ENCODE peak calls at places on chromosomes 1 and 21, in seven cellular contexts. R is OCI-LY7, H is pancreas, A is Panc1, F is cardiac muscle cell, P is transverse colon, G is PC-9. E is an unnamed sample.

GRCh38 chr1:118151312-118151937 is 33.6 kb downstream of the SPAG17 start:
- DNase-seq in H (peak), P (peak), F (peak), G (peak), R (peak), A (peak), E (no peak)

GRCh38 chr1:224497714-224498573 is 63.3 kb upstream of the WDR26 start:
- DNase-seq in G (peak), R (peak), A (peak), F (no peak), H (no peak), P (no peak), E (no peak)

GRCh38 chr1:48870596-48870995 is 93.9 kb upstream of the BEND5 start:
- DNase-seq in F (peak), P (no peak), A (no peak), H (no peak), G (no peak), R (peak), E (no peak)

GRCh38 chr1:39159224-39160036 is 45.1 kb upstream of the MACF1 start:
- DNase-seq in R (no peak), F (no peak), H (peak), P (peak), A (no peak), G (peak), E (no peak)

GRCh38 chr21:31866077-31866511 is 6.7 kb upstream of the HUNK start:
- DNase-seq in P (peak), A (peak), G (no peak), R (peak), F (peak), H (peak), E (peak)

GRCh38 chr1:28508435-28508754 is 2.6 kb downstream of the RCC1 start:
- DNase-seq in F (peak), A (no peak), R (peak), G (no peak), P (no peak), H (no peak), E (no peak)

GRCh38 chr1:54001620-54002019 is 16.4 kb downstream of the LDLRAD1 start:
- DNase-seq in G (no peak), F (no peak), R (no peak), H (no peak), A (no peak), P (no peak), E (no peak)

GRCh38 chr1:156845953-156846545 is 12.9 kb downstream of the INSRR start:
- DNase-seq in A (no peak), R (no peak), H (no peak), G (no peak), F (no peak), P (no peak), E (no peak)

GRCh38 chr1:25758466-25759070 is 41.4 kb upstream of the SELENON start:
- DNase-seq in F (no peak), R (no peak), G (no peak), H (no peak), A (no peak), P (no peak), E (no peak)

GRCh38 chr1:73623946-73624345 is 574.0 kb downstream of the LRRIQ3 start:
- DNase-seq in R (no peak), P (no peak), F (no peak), A (no peak), H (no peak), G (no peak), E (no peak)

GRCh38 chr1:47574451-47575165 is 136.8 kb downstream of the FOXD2 start:
- DNase-seq in H (no peak), P (no peak), G (no peak), A (no peak), R (no peak), F (no peak), E (no peak)

GRCh38 chr1:97192872-97193572 is 471.4 kb downstream of the PTBP2 start:
- DNase-seq in P (no peak), H (no peak), F (no peak), G (peak), R (no peak), A (peak), E (no peak)

GRCh38 chr1:99660496-99660895 is 14.6 kb downstream of the PALMD start:
- DNase-seq in G (peak), H (no peak), R (no peak), F (no peak), A (no peak), P (no peak), E (no peak)

GRCh38 chr1:219312967-219313366 is 139.3 kb downstream of the LYPLAL1 start:
- DNase-seq in H (no peak), F (no peak), P (no peak), R (no peak), A (no peak), G (no peak), E (no peak)

GRCh38 chr1:67717876-67718275 is 32.9 kb downstream of the GADD45A start:
- DNase-seq in P (peak), H (no peak), F (no peak), R (no peak), A (no peak), G (peak), E (no peak)

GRCh38 chr1:14027099-14027498 is 327.1 kb downstream of the PRDM2 start:
- DNase-seq in R (no peak), F (no peak), A (no peak), G (no peak), H (no peak), P (no peak), E (no peak)

GRCh38 chr1:29893036-29893723 is 656.9 kb downstream of the PTPRU start:
- DNase-seq in P (no peak), G (no peak), R (no peak), H (no peak), F (no peak), A (no peak), E (no peak)

GRCh38 chr1:108053291-108054023 is 88.5 kb upstream of the VAV3 start:
- DNase-seq in P (no peak), R (no peak), H (no peak), F (no peak), A (no peak), G (no peak), E (no peak)

GRCh38 chr1:203536981-203537455 is 43.1 kb downstream of the OPTC start:
- DNase-seq in R (no peak), A (no peak), F (no peak), H (peak), P (peak), G (peak), E (no peak)

GRCh38 chr21:38917045-38917774 is 111.5 kb downstream of the ETS2 start:
- DNase-seq in A (no peak), H (no peak), P (peak), F (no peak), G (no peak), R (no peak), E (no peak)

GRCh38 chr1:167713330-167714081 is 8.3 kb upstream of the MPZL1 start:
- DNase-seq in P (peak), F (peak), A (no peak), G (no peak), H (peak), R (peak), E (peak)

GRCh38 chr1:45589861-45590260 is 6.0 kb downstream of the NASP start:
- DNase-seq in H (no peak), R (no peak), A (no peak), P (no peak), G (no peak), F (no peak), E (no peak)

GRCh38 chr1:44557756-44558155 is 116.5 kb downstream of the TMEM53 start:
- DNase-seq in P (no peak), R (no peak), H (no peak), A (no peak), F (no peak), G (peak), E (no peak)

GRCh38 chr21:33071878-33072306 is 2.0 kb downstream of the OLIG1 start:
- DNase-seq in R (no peak), P (no peak), F (peak), H (no peak), A (no peak), G (no peak), E (no peak)

GRCh38 chr1:248821101-248821500 is 4.6 kb downstream of the SH3BP5L start:
- DNase-seq in R (no peak), P (no peak), H (no peak), G (no peak), F (no peak), A (no peak), E (no peak)

GRCh38 chr1:18871401-18872070 is 12.1 kb upstream of the TAS1R2 start:
- DNase-seq in R (no peak), P (no peak), F (no peak), H (no peak), A (no peak), G (no peak), E (no peak)

GRCh38 chr1:155186266-155186954 is 12.8 kb downstream of the TRIM46 start:
- DNase-seq in F (no peak), G (no peak), H (peak), P (no peak), R (no peak), A (no peak), E (no peak)

GRCh38 chr1:155012760-155013602 is 10.4 kb downstream of the ZBTB7B start:
- DNase-seq in G (no peak), H (no peak), P (no peak), F (no peak), A (no peak), R (no peak), E (no peak)

GRCh38 chr1:28417441-28418277 is 48.1 kb downstream of the PHACTR4 start:
- DNase-seq in P (no peak), F (no peak), A (peak), G (peak), R (no peak), H (no peak), E (no peak)

GRCh38 chr1:169240449-169241242 is 127.0 kb downstream of the NME7 start:
- DNase-seq in A (peak), P (no peak), R (no peak), G (no peak), F (no peak), H (no peak), E (no peak)

GRCh38 chr1:183911285-183911684 is 106.4 kb downstream of the RGL1 start:
- DNase-seq in F (no peak), A (no peak), G (no peak), P (peak), R (peak), H (no peak), E (no peak)

GRCh38 chr1:183914283-183914682 is 109.4 kb downstream of the RGL1 start:
- DNase-seq in P (no peak), A (no peak), F (peak), H (no peak), G (no peak), R (no peak), E (no peak)

GRCh38 chr1:183913556-183913955 is 108.6 kb downstream of the RGL1 start:
- DNase-seq in F (no peak), H (no peak), P (no peak), A (no peak), G (no peak), R (no peak), E (no peak)

GRCh38 chr1:183910780-183911179 is 105.9 kb downstream of the RGL1 start:
- DNase-seq in F (no peak), H (no peak), R (no peak), G (no peak), P (no peak), A (no peak), E (no peak)

GRCh38 chr1:183912265-183912886 is 107.5 kb downstream of the RGL1 start:
- DNase-seq in A (no peak), F (no peak), P (no peak), H (no peak), G (no peak), R (peak), E (no peak)
- TF ChIP-seq CTCF in A (no peak), F (no peak), P (no peak), H (no peak), G (no peak), R (no peak), E (no peak)

GRCh38 chr1:160124709-160125478 is 9.3 kb downstream of the ATP1A2 start:
- DNase-seq in F (no peak), A (peak), P (no peak), H (no peak), R (no peak), G (peak), E (no peak)
- TF ChIP-seq CTCF in F (no peak), A (no peak), P (no peak), H (no peak), R (no peak), G (peak), E (peak)

GRCh38 chr1:33173091-33173490 is 8.8 kb downstream of the TRIM62 start:
- DNase-seq in A (no peak), F (no peak), P (no peak), R (no peak), H (no peak), G (no peak), E (no peak)

GRCh38 chr1:33177996-33178540 is 3.8 kb downstream of the TRIM62 start:
- DNase-seq in G (no peak), H (no peak), A (no peak), R (no peak), P (no peak), F (no peak), E (peak)

GRCh38 chr1:33176887-33177286 is 5.0 kb downstream of the TRIM62 start:
- DNase-seq in A (no peak), F (no peak), R (no peak), G (no peak), P (no peak), H (no peak), E (no peak)

GRCh38 chr1:33176362-33176850 is 5.4 kb downstream of the TRIM62 start:
- DNase-seq in H (no peak), A (no peak), G (peak), P (no peak), F (no peak), R (no peak), E (peak)

DNA sequence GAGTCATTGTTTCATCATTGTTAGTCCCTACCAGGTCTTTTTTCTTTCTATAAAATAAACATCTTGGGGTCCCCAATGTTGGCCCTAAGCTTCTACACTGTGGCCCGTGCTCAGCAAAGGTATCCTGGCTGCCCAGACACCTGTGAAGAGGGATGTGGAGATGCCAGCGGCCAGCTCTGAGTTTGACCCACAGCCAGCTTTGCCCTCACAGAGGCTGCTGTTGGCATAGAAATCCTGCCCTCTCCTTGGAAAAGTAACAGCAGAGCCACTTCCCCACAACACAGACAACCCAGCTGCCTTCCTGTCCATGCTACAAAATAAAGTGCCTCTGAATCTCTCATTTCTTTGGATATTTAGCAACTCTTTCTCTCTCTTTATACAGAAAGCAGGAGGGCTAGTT is 6.0 kb downstream of the TRIM62 start:
- DNase-seq in P (no peak), G (no peak), R (no peak), F (no peak), H (no peak), A (no peak), E (no peak)
- TF ChIP-seq CTCF in P (no peak), G (no peak), R (no peak), F (no peak), H (no peak), A (no peak), E (no peak)

DNA sequence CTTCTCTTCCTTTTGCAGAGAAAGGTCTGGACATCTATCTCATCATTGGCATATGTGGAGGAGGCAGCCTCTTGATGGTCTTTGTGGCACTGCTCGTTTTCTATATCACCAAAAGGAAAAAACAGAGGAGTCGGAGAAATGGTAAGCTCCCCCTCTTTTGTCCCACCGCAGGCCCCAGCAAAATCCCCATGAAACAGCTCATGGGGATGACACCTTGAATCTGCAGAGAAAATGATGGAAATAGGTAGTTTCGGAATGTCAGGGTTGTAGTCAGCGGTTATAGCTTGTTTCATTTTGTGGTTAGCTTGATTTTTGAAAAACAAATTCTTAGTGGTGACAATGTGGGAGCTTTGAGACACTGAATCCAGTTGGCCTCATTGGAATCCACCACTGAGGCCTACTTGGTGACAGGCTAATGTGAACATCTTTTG is 10.3 kb downstream of the CD2 start:
- DNase-seq in R (no peak), F (no peak), G (no peak), A (no peak), H (no peak), P (no peak), E (no peak)
- TF ChIP-seq CTCF in R (peak), F (no peak), G (peak), A (peak), H (no peak), P (no peak), E (no peak)

GRCh38 chr1:111879086-111879485 is 110.4 kb downstream of the KCND3 start:
- DNase-seq in H (no peak), F (no peak), G (no peak), P (no peak), R (no peak), A (no peak), E (no peak)

GRCh38 chr1:111873460-111873859 is 116.0 kb downstream of the KCND3 start:
- DNase-seq in G (no peak), P (no peak), R (no peak), F (no peak), H (no peak), A (no peak), E (no peak)

GRCh38 chr1:111878649-111879048 is 110.8 kb downstream of the KCND3 start:
- DNase-seq in F (no peak), H (no peak), A (no peak), G (no peak), R (no peak), P (no peak), E (no peak)

GRCh38 chr1:111878096-111878495 is 111.4 kb downstream of the KCND3 start:
- DNase-seq in G (no peak), H (no peak), P (no peak), R (no peak), F (no peak), A (no peak), E (no peak)

GRCh38 chr1:111875640-111876039 is 113.8 kb downstream of the KCND3 start:
- DNase-seq in P (no peak), H (no peak), R (no peak), G (no peak), A (no peak), F (no peak), E (no peak)
- TF ChIP-seq CTCF in P (no peak), H (no peak), R (no peak), G (no peak), A (no peak), F (no peak), E (no peak)

GRCh38 chr1:221347706-221348105 is 394.2 kb downstream of the DUSP10 start:
- DNase-seq in A (no peak), H (no peak), G (no peak), R (no peak), P (no peak), F (no peak), E (no peak)
- TF ChIP-seq CTCF in A (no peak), H (no peak), G (no peak), R (no peak), P (no peak), F (no peak), E (no peak)

DNA sequence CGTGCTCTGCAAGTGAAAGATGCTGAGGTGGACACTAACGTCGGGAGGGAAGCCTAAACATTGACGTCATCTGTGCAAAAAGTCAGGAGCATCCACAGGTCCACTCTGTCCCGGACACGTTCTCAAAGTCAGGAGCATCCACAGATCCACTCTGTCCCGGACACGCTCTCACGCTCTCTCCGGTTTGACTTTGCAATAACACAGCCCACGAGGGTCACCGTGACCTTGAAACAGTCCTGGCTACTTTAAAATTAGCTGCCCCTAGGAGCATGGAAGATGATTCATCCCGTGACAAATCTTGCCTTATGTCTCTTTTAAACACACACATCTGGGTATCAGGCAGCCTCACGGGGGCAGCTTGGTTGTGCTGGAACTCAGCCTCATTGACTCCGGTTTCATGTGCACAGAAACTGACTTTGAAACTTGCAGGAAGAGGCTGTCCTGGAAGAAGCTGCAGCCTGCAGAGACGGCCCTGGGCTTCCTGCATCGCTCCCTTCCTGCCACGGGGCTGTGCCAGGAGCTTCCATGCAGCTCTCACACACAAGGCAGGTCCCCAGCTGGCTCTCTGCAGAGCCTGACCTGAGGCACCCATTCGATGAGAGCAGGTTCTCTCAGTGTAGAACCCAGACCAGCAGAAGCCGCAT is 18.1 kb upstream of the COL18A1 start:
- DNase-seq in H (peak), R (no peak), G (no peak), P (no peak), A (no peak), F (no peak), E (no peak)
- TF ChIP-seq CTCF in H (no peak), R (no peak), G (no peak), P (no peak), A (no peak), F (peak), E (peak)

DNA sequence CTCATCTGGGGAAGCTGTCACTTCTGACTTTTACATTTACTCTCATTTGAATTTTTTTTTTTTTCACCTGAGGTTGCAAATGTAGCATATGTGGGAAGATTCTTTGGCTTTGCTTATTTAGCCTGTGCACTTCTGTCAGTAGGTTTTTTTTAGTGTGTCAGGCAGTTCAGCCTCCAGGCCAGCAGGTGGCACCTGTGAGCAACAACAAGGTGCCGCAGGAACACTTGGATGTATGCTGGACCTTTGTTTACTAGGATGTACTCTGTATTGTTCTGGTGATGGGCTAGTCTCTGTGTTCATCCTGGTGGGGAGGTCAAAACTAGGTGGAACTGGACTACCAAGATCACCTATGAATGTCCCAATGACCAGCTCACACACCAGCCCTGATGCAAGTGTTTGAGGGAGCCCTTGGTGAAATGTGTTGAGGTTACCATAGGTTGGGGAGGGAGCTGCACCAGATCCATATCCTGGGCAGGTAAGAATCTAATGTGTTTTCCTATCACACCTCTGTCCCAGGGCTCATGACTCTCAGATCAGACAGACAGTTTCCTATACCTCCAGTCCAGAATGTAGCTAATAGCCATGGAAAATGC is 618.2 kb downstream of the BRINP3 start:
- DNase-seq in G (no peak), H (no peak), A (peak), R (peak), F (no peak), P (peak), E (no peak)
- TF ChIP-seq CTCF in G (peak), H (no peak), A (peak), R (peak), F (peak), P (peak), E (peak)